ENCODE peak calls at places on chromosomes 13 and 19, in six cellular contexts. O is aorta; V is CD8-positive, alpha-beta T cell; X is HCT116; R is PC-3; M is IMR-90. N is an unnamed sample.

GRCh38 chr19:23415034-23415433 is 19.8 kb upstream of the ZNF91 start:
- DNase-seq in M (no peak), O (no peak), R (no peak), V (no peak), X (no peak), N (no peak)

GRCh38 chr19:50320051-50320450 is 9.1 kb downstream of the KCNC3 start:
- DNase-seq in R (no peak), V (no peak), X (no peak), O (no peak), M (no peak), N (no peak)

GRCh38 chr19:42420055-42420544 is 7.1 kb downstream of the LIPE start:
- DNase-seq in R (peak; percentile 53), O (peak; percentile 61), V (peak; percentile 82), X (peak; percentile 50), M (peak; percentile 78), N (peak; percentile 40)

GRCh38 chr19:30066781-30067759 is 125.0 kb downstream of the URI1 start:
- DNase-seq in V (no peak), O (no peak), M (no peak), R (no peak), X (no peak), N (no peak)

GRCh38 chr13:102900193-102900608 is 54.4 kb downstream of the ERCC5 start:
- DNase-seq in M (no peak), V (no peak), O (no peak), R (no peak), X (no peak), N (no peak)

GRCh38 chr13:68976287-68976686 is 1131.3 kb upstream of the ATXN8OS start:
- DNase-seq in X (no peak), R (no peak), V (no peak), O (no peak), M (no peak), N (no peak)

GRCh38 chr13:26784704-26785639 is 24.4 kb upstream of the GPR12 start:
- DNase-seq in M (no peak), V (peak; percentile 37), X (no peak), R (no peak), O (peak; percentile 49), N (no peak)

GRCh38 chr19:46944918-46945628 is 74.6 kb upstream of the NPAS1 start:
- DNase-seq in V (no peak), M (peak; percentile 70), R (no peak), O (peak; percentile 83), X (no peak), N (peak; percentile 93)

GRCh38 chr19:39325778-39326680 is 5.4 kb upstream of the LRFN1 start:
- DNase-seq in M (peak; percentile 7), V (no peak), O (peak; percentile 16), X (peak; percentile 51), R (peak; percentile 10), N (peak; percentile 79)

GRCh38 chr13:114090476-114090875 is 41.9 kb downstream of the RASA3 start:
- DNase-seq in M (no peak), V (no peak), X (no peak), R (no peak), O (no peak), N (no peak)

GRCh38 chr13:48600374-48601364 is 53.1 kb upstream of the CYSLTR2 start:
- DNase-seq in V (no peak), M (peak; percentile 71), O (no peak), X (no peak), R (peak; percentile 27), N (peak; percentile 66)

GRCh38 chr13:51006067-51006800 is 96.6 kb downstream of the RNASEH2B start:
- DNase-seq in X (no peak), V (no peak), M (no peak), R (no peak), O (no peak), N (no peak)

GRCh38 chr19:16078759-16079707 is 2.7 kb downstream of the TPM4 start:
- DNase-seq in O (peak; percentile 88), R (peak; percentile 99), M (peak; percentile 98), X (peak; percentile 67), V (peak; percentile 84), N (peak; percentile 93)

GRCh38 chr13:51919531-51919930 is 57.8 kb downstream of the CCDC70 start:
- DNase-seq in V (no peak), O (no peak), M (no peak), X (no peak), R (peak; percentile 13), N (no peak)

GRCh38 chr13:110610955-110611595 is 4.3 kb upstream of the NAXD start:
- DNase-seq in R (peak; percentile 23), X (no peak), M (peak; percentile 21), O (no peak), V (no peak), N (no peak)

GRCh38 chr19:4343845-4344713 is 717 bp downstream of the MPND start:
- DNase-seq in V (peak; percentile 21), R (no peak), X (no peak), M (no peak), O (peak; percentile 60), N (no peak)

GRCh38 chr19:35403116-35403760 is 32.4 kb downstream of the GPR42 start:
- DNase-seq in X (no peak), O (no peak), V (no peak), R (no peak), M (no peak), N (no peak)

GRCh38 chr19:44587863-44588752 is 25.3 kb upstream of the IGSF23 start:
- DNase-seq in M (peak; percentile 96), O (no peak), R (peak; percentile 86), V (no peak), X (peak; percentile 78), N (no peak)

GRCh38 chr13:110412132-110412912 is 105.2 kb downstream of the COL4A2 start:
- DNase-seq in O (peak; percentile 91), X (peak; percentile 66), M (peak; percentile 100), R (peak; percentile 92), V (no peak), N (peak; percentile 93)

GRCh38 chr13:32669030-32669646 is 82.9 kb downstream of the PDS5B start:
- DNase-seq in X (peak; percentile 28), M (peak; percentile 67), V (no peak), O (no peak), R (peak; percentile 65), N (peak; percentile 68)

GRCh38 chr19:57075801-57076492 is 43.8 kb upstream of the USP29 start:
- DNase-seq in M (no peak), X (no peak), O (no peak), R (peak; percentile 6), V (no peak), N (no peak)

GRCh38 chr19:45291834-45292233 is 30.8 kb downstream of the CKM start:
- DNase-seq in M (no peak), R (no peak), V (no peak), O (no peak), X (no peak), N (no peak)

GRCh38 chr13:112715715-112716460 is 26.1 kb downstream of the ATP11A start:
- DNase-seq in X (no peak), M (no peak), R (no peak), V (no peak), O (no peak), N (no peak)

GRCh38 chr13:64371045-64371444 is 2859.1 kb downstream of the PCDH9 start:
- DNase-seq in X (peak; percentile 37), M (peak; percentile 41), R (peak; percentile 84), V (no peak), O (no peak), N (no peak)

GRCh38 chr13:26646603-26647002 is 89.1 kb downstream of the WASF3 start:
- DNase-seq in O (no peak), V (no peak), X (no peak), M (no peak), R (no peak), N (no peak)

GRCh38 chr13:50081106-50081898 is 66.1 kb downstream of the KCNRG start:
- DNase-seq in M (no peak), O (peak; percentile 73), V (peak; percentile 34), R (no peak), X (no peak), N (peak; percentile 67)

GRCh38 chr19:1284979-1285736 is 515 bp upstream of the EFNA2 start:
- DNase-seq in O (no peak), V (no peak), R (no peak), X (no peak), M (no peak), N (peak; percentile 28)
- H3K27ac ChIP-seq in O (no peak overlapping the region), V (no peak overlapping the region), R (no peak overlapping the region), X (no peak overlapping the region), M (no peak overlapping the region), N (no peak overlapping the region)

GRCh38 chr19:28794301-28794700 is 418.6 kb downstream of the UQCRFS1 start:
- DNase-seq in R (no peak), M (no peak), X (no peak), V (no peak), O (no peak), N (no peak)

DNA sequence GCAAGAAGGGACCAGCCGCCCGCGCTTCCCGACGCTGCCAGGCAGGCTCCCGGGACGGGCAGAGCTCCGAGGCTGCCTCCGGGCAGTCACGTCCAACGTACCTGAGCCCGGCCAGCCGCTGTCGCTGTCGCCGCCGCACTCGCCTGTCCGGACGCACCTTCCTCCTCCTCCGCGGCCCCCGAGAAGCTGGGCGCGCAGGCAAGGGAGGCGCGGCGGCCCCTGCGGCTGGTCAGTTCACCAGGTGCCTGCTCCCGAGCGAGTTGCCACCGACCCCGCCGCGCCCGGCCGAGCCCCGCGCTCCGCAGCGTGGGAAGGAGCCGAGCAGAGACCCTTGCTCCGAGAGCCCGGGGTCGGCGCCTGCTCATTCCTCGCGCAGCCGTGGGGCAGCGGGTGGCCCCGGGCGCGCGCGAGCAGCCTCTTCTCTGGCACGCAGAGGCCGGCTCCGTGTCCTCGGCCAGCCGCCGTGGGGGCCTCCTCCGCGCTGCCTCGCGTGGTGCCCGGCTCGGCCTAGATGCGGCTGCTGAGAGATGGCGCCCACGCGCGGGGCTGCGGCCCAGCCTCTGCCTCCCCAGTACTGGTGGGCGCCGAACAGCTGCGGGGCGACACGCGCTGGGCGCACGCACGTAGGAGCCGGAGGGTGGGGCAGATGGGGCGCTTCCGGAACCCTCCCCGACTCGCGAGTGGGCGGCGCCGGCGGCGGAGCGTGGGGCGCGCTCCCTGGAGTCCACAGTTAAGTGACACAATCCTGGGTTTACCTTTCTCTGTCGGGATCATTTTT is 419.4 kb downstream of the UQCRFS1 start:
- DNase-seq in X (no peak), O (no peak), M (no peak), V (no peak), R (no peak), N (no peak)
- H3K27ac ChIP-seq in X (no peak overlapping the region), O (no peak overlapping the region), M (no peak overlapping the region), V (no peak overlapping the region), R (no peak overlapping the region), N (no peak overlapping the region)

DNA sequence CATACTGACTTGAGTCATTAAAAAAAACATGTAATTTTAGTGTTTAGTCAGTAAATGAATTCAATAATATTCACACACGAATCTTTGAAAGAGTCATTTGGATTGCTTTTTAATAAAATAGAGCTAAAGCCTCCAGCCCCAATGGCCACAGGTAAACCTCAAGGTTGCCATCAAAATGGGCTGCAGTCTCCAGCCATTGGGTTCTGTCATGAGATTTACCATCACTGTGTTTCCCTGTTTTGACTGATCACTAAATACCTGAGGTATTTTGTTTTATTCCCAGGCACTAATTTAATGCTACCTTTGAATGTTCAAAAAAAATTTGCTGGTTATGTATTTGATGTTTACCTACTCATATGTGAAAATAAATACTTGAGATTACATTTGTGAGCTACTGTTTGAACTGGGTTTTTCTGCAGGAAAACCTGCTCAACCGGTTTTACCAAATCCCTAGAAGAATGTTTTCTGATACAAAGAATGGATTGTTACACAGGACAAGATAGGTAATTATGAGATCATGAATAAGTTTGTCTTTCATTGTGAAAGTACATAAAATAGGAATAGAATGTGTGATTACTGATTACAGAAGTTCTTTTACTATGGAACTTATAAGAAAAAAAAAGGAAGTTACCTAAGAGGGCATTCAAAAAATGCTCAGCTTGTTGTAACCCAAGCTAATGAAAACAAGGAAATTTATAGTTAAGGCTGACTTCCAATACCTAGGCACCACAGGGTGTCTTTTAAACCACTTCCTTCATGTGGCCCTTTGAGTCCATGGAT is 391.3 kb downstream of the EFNB2 start:
- DNase-seq in R (peak; percentile 88), M (no peak), X (peak; percentile 82), O (no peak), V (no peak), N (no peak)
- H3K27ac ChIP-seq in R (peak overlapping the region; percentile 88), M (peak overlapping the region; percentile 69), X (peak overlapping the region; percentile 73), O (no peak overlapping the region), V (no peak overlapping the region), N (no peak overlapping the region)

GRCh38 chr19:40341601-40342482 is 6.4 kb downstream of the C19orf47 start:
- DNase-seq in M (no peak), R (no peak), V (no peak), X (no peak), O (peak; percentile 76), N (peak; percentile 97)
- H3K27ac ChIP-seq in M (no peak overlapping the region), R (no peak overlapping the region), V (no peak overlapping the region), X (no peak overlapping the region), O (peak overlapping the region; percentile 71), N (peak overlapping the region; percentile 95)